ENCODE peak calls at places on chromosome 13, in five cellular contexts. U is IMR-90, Q is K562, O is A549, V is H1. F is an unnamed sample.

GRCh38 chr13:86193281-86193680 is 394.1 kb upstream of the SLITRK6 start:
- DNase-seq in Q (no peak), V (no peak), O (no peak), U (no peak), F (no peak)

GRCh38 chr13:51564252-51564651 is 20.0 kb upstream of the WDFY2 start:
- DNase-seq in O (no peak), U (no peak), V (no peak), Q (no peak), F (no peak)

GRCh38 chr13:39585219-39585618 is 17.8 kb downstream of the LHFPL6 start:
- DNase-seq in V (no peak), Q (no peak), O (no peak), U (no peak), F (no peak)

GRCh38 chr13:31803327-31803726 is 64.0 kb downstream of the RXFP2 start:
- DNase-seq in U (no peak), V (no peak), O (no peak), Q (no peak), F (no peak)

GRCh38 chr13:74129500-74130144 is 4.6 kb downstream of the KLF12 start:
- DNase-seq in U (no peak), Q (peak; percentile 8), O (no peak), V (no peak), F (no peak)

GRCh38 chr13:41465215-41465907 is 8.0 kb downstream of the RGCC start:
- DNase-seq in U (peak; percentile 94), Q (peak; percentile 63), V (no peak), O (no peak), F (no peak)

GRCh38 chr13:50389726-50390125 is 374.5 kb downstream of the KCNRG start:
- DNase-seq in U (no peak), V (no peak), O (no peak), Q (no peak), F (no peak)

GRCh38 chr13:37914781-37915391 is 45.3 kb upstream of the TRPC4 start:
- DNase-seq in V (no peak), U (peak; percentile 11), Q (no peak), O (no peak), F (no peak)

GRCh38 chr13:97280478-97280877 is 58.3 kb downstream of the MBNL2 start:
- DNase-seq in O (no peak), U (no peak), Q (no peak), V (no peak), F (no peak)

GRCh38 chr13:76425930-76426329 is 460.3 kb downstream of the KCTD12 start:
- DNase-seq in Q (no peak), V (no peak), U (peak; percentile 93), O (no peak), F (no peak)

GRCh38 chr13:82772802-82773201 is 1109.5 kb downstream of the SLITRK1 start:
- DNase-seq in V (no peak), U (peak; percentile 47), Q (no peak), O (no peak), F (no peak)

GRCh38 chr13:30868806-30869470 is 37.1 kb upstream of the MEDAG start:
- DNase-seq in U (peak; percentile 45), V (no peak), O (no peak), Q (no peak), F (no peak)

GRCh38 chr13:51000576-51001260 is 91.1 kb downstream of the RNASEH2B start:
- DNase-seq in U (peak; percentile 42), Q (no peak), O (no peak), V (no peak), F (no peak)

GRCh38 chr13:29254971-29255370 is 340.5 kb downstream of the SLC7A1 start:
- DNase-seq in O (no peak), U (no peak), Q (no peak), V (no peak), F (no peak)

GRCh38 chr13:66424417-66424816 is 805.7 kb downstream of the PCDH9 start:
- DNase-seq in Q (no peak), V (no peak), O (no peak), U (peak; percentile 75), F (no peak)

GRCh38 chr13:74346960-74347359 is 212.8 kb upstream of the KLF12 start:
- DNase-seq in O (no peak), Q (no peak), U (no peak), V (no peak), F (no peak)

GRCh38 chr13:98775844-98776598 is 23.5 kb upstream of the SLC15A1 start:
- DNase-seq in V (no peak), Q (peak; percentile 35), O (peak; percentile 91), U (peak; percentile 65), F (peak; percentile 87)
- TF ChIP-seq MAFK in V (no peak), Q (no peak), O (peak; percentile 85), U (no peak), F (peak; percentile 42)

GRCh38 chr13:26050568-26051230 is 1.1 kb downstream of the SHISA2 start:
- DNase-seq in Q (no peak), U (no peak), V (no peak), O (no peak), F (no peak)
- TF ChIP-seq MAFK in Q (no peak), U (no peak), V (no peak), O (no peak), F (no peak)

GRCh38 chr13:80070024-80070703 is 270.8 kb downstream of the SPRY2 start:
- DNase-seq in V (peak; percentile 7), O (no peak), U (no peak), Q (no peak), F (no peak)
- TF ChIP-seq MAFK in V (no peak), O (no peak), U (no peak), Q (no peak), F (no peak)

GRCh38 chr13:44694842-44695241 is 118.7 kb upstream of the TSC22D1 start:
- DNase-seq in V (no peak), Q (no peak), U (no peak), O (no peak), F (no peak)

GRCh38 chr13:44695520-44695919 is 119.4 kb upstream of the TSC22D1 start:
- DNase-seq in V (no peak), U (no peak), O (no peak), Q (no peak), F (no peak)

GRCh38 chr13:44697058-44697457 is 120.9 kb upstream of the TSC22D1 start:
- DNase-seq in U (no peak), O (no peak), Q (peak; percentile 2), V (no peak), F (no peak)

GRCh38 chr13:44693156-44693826 is 117.2 kb upstream of the TSC22D1 start:
- DNase-seq in V (no peak), Q (no peak), U (no peak), O (no peak), F (no peak)

GRCh38 chr13:44698076-44698475 is 121.9 kb upstream of the TSC22D1 start:
- DNase-seq in O (no peak), U (no peak), V (no peak), Q (no peak), F (no peak)
- TF ChIP-seq MAFK in O (no peak), U (no peak), V (no peak), Q (no peak), F (no peak)

GRCh38 chr13:26616126-26616525 is 58.6 kb downstream of the WASF3 start:
- DNase-seq in O (no peak), Q (no peak), U (peak; percentile 72), V (no peak), F (no peak)
- TF ChIP-seq MAFK in O (no peak), Q (no peak), U (no peak), V (no peak), F (no peak)

GRCh38 chr13:104869501-104869900 is 1666.0 kb downstream of the EFNB2 start:
- DNase-seq in O (no peak), U (no peak), V (no peak), Q (no peak), F (no peak)

GRCh38 chr13:104875008-104875762 is 1660.3 kb downstream of the EFNB2 start:
- DNase-seq in O (no peak), V (no peak), U (no peak), Q (no peak), F (no peak)

GRCh38 chr13:104868806-104869205 is 1666.7 kb downstream of the EFNB2 start:
- DNase-seq in O (no peak), V (no peak), Q (no peak), U (no peak), F (no peak)

GRCh38 chr13:104872153-104872552 is 1663.3 kb downstream of the EFNB2 start:
- DNase-seq in Q (no peak), U (no peak), O (no peak), V (no peak), F (no peak)

GRCh38 chr13:104871456-104871855 is 1664.0 kb downstream of the EFNB2 start:
- DNase-seq in O (no peak), Q (no peak), U (no peak), V (no peak), F (no peak)
- TF ChIP-seq MAFK in O (no peak), Q (no peak), U (no peak), V (no peak), F (no peak)

GRCh38 chr13:68697551-68697950 is 1410.1 kb upstream of the ATXN8OS start:
- DNase-seq in U (no peak), V (no peak), Q (peak; percentile 70), O (no peak), F (no peak)

GRCh38 chr13:68692049-68692448 is 1415.6 kb upstream of the ATXN8OS start:
- DNase-seq in U (no peak), V (no peak), Q (no peak), O (no peak), F (no peak)

DNA sequence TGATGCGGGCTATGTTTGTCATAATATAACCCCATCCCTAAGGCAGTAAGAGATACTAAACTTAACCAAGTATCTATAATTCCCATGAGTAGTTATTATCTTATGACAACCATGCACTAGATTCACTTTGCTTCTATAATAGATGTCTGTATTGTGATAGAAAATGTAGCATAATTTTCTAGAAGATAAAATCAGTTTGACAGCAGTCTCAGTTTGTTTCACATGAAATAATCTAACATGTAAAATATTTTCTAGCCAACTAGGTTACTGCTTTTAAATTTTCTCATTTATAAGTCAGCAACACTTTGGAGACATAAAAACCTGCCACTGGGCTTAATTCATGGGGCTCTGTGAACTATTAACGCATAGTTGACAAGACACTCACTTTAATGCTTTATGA is 1410.7 kb upstream of the ATXN8OS start:
- DNase-seq in O (no peak), V (no peak), Q (no peak), U (no peak), F (no peak)
- TF ChIP-seq MAFK in O (no peak), V (no peak), Q (no peak), U (no peak), F (no peak)

DNA sequence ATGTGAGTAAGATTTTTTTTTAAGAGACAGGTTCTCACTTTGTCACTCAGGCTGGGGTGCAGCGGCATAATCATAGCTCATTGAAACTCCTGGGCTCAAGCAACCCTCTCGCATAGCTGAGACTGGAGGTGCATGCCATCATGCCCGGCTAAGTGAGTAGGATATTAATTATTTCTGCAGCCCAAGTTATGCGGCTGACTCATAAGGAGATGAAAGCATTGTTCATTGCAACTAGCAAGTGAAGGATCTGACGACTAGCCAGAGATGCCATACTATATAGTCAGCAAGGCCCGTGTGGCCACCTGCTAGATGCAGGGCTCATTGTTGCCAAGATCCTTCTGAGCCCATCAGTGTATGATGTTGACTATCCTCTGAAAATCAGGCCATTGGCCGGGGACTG is 45.2 kb downstream of the ABCC4 start:
- DNase-seq in Q (no peak), U (peak; percentile 97), V (no peak), O (peak; percentile 39), F (peak; percentile 23)
- TF ChIP-seq MAFK in Q (no peak), U (peak; percentile 29), V (no peak), O (no peak), F (no peak)